ENCODE peak calls at places on chromosomes 4 and X, in five cellular contexts. W is Karpas-422; H is GM06990; E is naive thymus-derived CD4-positive, alpha-beta T cell; L is foreskin fibroblast. B is an unnamed sample.

GRCh38 chrX:34612036-34612435 is 45.0 kb downstream of the TMEM47 start:
- DNase-seq in W (no peak), H (no peak), E (no peak), L (no peak), B (no peak)

GRCh38 chr4:17068396-17068795 is 170.0 kb upstream of the LDB2 start:
- DNase-seq in W (no peak), H (no peak), E (no peak), L (peak), B (no peak)

GRCh38 chrX:10579018-10579752 is 41.2 kb downstream of the MID1 start:
- DNase-seq in W (no peak), H (no peak), E (no peak), L (peak), B (no peak)

GRCh38 chr4:12186526-12186925 is 757.8 kb upstream of the HS3ST1 start:
- DNase-seq in W (no peak), H (no peak), E (no peak), L (no peak), B (no peak)

GRCh38 chrX:15158736-15159406 is 111.0 kb downstream of the ASB9 start:
- DNase-seq in W (no peak), H (peak), E (no peak), L (no peak), B (peak)

GRCh38 chrX:131854586-131854985 is 168.5 kb upstream of the STK26 start:
- DNase-seq in W (no peak), H (no peak), E (no peak), L (no peak), B (no peak)

GRCh38 chr4:28490669-28491068 is 1630.0 kb downstream of the STIM2 start:
- DNase-seq in W (no peak), H (no peak), E (no peak), L (no peak), B (no peak)

GRCh38 chr4:110289601-110290100 is 91.2 kb upstream of the ELOVL6 start:
- DNase-seq in W (no peak), H (no peak), E (no peak), L (no peak), B (no peak)

GRCh38 chr4:113844369-113844768 is 82.8 kb upstream of the CAMK2D start:
- DNase-seq in W (no peak), H (no peak), E (no peak), L (no peak), B (no peak)

GRCh38 chr4:24753519-24753918 is 41.9 kb upstream of the SOD3 start:
- DNase-seq in W (no peak), H (no peak), E (no peak), L (no peak), B (no peak)

GRCh38 chrX:47091149-47091775 is 13.0 kb downstream of the RGN start:
- DNase-seq in W (no peak), H (no peak), E (no peak), L (peak), B (no peak)

GRCh38 chr4:159382875-159383568 is 280.1 kb downstream of the RAPGEF2 start:
- DNase-seq in W (no peak), H (no peak), E (no peak), L (no peak), B (peak)

GRCh38 chr4:119697887-119698393 is 69.3 kb upstream of the PDE5A start:
- DNase-seq in W (no peak), H (no peak), E (no peak), L (no peak), B (no peak)

GRCh38 chr4:10983885-10984284 is 299.3 kb upstream of the CLNK start:
- DNase-seq in W (no peak), H (no peak), E (no peak), L (no peak), B (no peak)

GRCh38 chr4:54368861-54369260 is 139.8 kb downstream of the PDGFRA start:
- DNase-seq in W (no peak), H (no peak), E (no peak), L (no peak), B (no peak)

GRCh38 chr4:150126880-150127236 is 48.6 kb downstream of the DCLK2 start:
- DNase-seq in W (no peak), H (peak), E (no peak), L (peak), B (no peak)

GRCh38 chr4:176186067-176186466 is 9.3 kb downstream of the SPATA4 start:
- DNase-seq in W (no peak), H (no peak), E (no peak), L (no peak), B (no peak)

GRCh38 chr4:52586069-52586468 is 73.0 kb downstream of the USP46 start:
- DNase-seq in W (no peak), H (no peak), E (no peak), L (no peak), B (no peak)

GRCh38 chr4:173411106-173411703 is 12.3 kb upstream of the SCRG1 start:
- DNase-seq in W (no peak), H (no peak), E (no peak), L (no peak), B (no peak)

GRCh38 chr4:55396305-55397023 is 707 bp downstream of the TMEM165 start:
- DNase-seq in W (peak), H (peak), E (peak), L (no peak), B (no peak)

GRCh38 chr4:158172558-158173258 is at the start of gene GASK1B:
- DNase-seq in W (peak), H (no peak), E (no peak), L (peak), B (peak)

GRCh38 chrX:120136128-120136527 is 20.4 kb upstream of the RHOXF1 start:
- DNase-seq in W (no peak), H (no peak), E (no peak), L (no peak), B (no peak)

GRCh38 chr4:6087669-6088068 is 69.4 kb upstream of the C4orf50 start:
- DNase-seq in W (peak), H (no peak), E (no peak), L (no peak), B (no peak)

GRCh38 chr4:2482693-2483092 is 13.8 kb downstream of the RNF4 start:
- DNase-seq in W (peak), H (peak), E (no peak), L (peak), B (no peak)

GRCh38 chr4:126603851-126604250 is 1028.9 kb upstream of the INTU start:
- DNase-seq in W (no peak), H (no peak), E (no peak), L (no peak), B (no peak)

GRCh38 chr4:39037491-39037825 is 5.2 kb upstream of the TMEM156 start:
- DNase-seq in W (no peak), H (no peak), E (no peak), L (no peak), B (no peak)

GRCh38 chr4:110982486-110982885 is 359.6 kb upstream of the PITX2 start:
- DNase-seq in W (no peak), H (no peak), E (no peak), L (no peak), B (no peak)

GRCh38 chrX:55715847-55716246 is 1.7 kb upstream of the RRAGB start:
- DNase-seq in W (peak), H (peak), E (no peak), L (no peak), B (no peak)

GRCh38 chrX:40011483-40012038 is 86.2 kb downstream of the BCOR start:
- DNase-seq in W (no peak), H (no peak), E (no peak), L (no peak), B (no peak)

GRCh38 chr4:48372272-48372671 is 30.9 kb downstream of the SLAIN2 start:
- DNase-seq in W (no peak), H (no peak), E (no peak), L (no peak), B (no peak)

GRCh38 chr4:176575141-176575731 is 217.5 kb downstream of the VEGFC start:
- DNase-seq in W (no peak), H (no peak), E (no peak), L (no peak), B (no peak)

GRCh38 chr4:28792917-28793597 is 1927.1 kb upstream of the PCDH7 start:
- DNase-seq in W (no peak), H (no peak), E (no peak), L (no peak), B (no peak)

GRCh38 chr4:142402156-142402555 is 443.9 kb downstream of the INPP4B start:
- DNase-seq in W (no peak), H (no peak), E (no peak), L (no peak), B (no peak)

GRCh38 chr4:43296946-43297528 is 404.5 kb downstream of the GRXCR1 start:
- DNase-seq in W (no peak), H (no peak), E (no peak), L (no peak), B (no peak)

GRCh38 chrX:17438221-17438620 is 63.2 kb downstream of the NHS start:
- DNase-seq in W (no peak), H (no peak), E (no peak), L (no peak), B (no peak)

GRCh38 chrX:49208399-49208798 is 8.4 kb upstream of the SYP start:
- DNase-seq in W (no peak), H (no peak), E (no peak), L (no peak), B (no peak)

GRCh38 chr4:22019676-22020075 is 71.1 kb upstream of the KCNIP4 start:
- DNase-seq in W (no peak), H (no peak), E (no peak), L (no peak), B (no peak)

GRCh38 chrX:55593296-55593695 is 29.9 kb upstream of the FOXR2 start:
- DNase-seq in W (no peak), H (no peak), E (no peak), L (no peak), B (no peak)

GRCh38 chr4:76748649-76749048 is 149.3 kb downstream of the SOWAHB start:
- DNase-seq in W (peak), H (no peak), E (no peak), L (no peak), B (peak)

GRCh38 chr4:112277220-112277619 is 8.5 kb downstream of the TIFA start:
- DNase-seq in W (no peak), H (no peak), E (no peak), L (no peak), B (no peak)

GRCh38 chr4:112276113-112276512 is 9.6 kb downstream of the TIFA start:
- DNase-seq in W (no peak), H (no peak), E (no peak), L (no peak), B (no peak)

GRCh38 chr4:112279025-112279881 is 6.5 kb downstream of the TIFA start:
- DNase-seq in W (peak), H (peak), E (no peak), L (no peak), B (no peak)

GRCh38 chr4:112279882-112280315 is 5.8 kb downstream of the TIFA start:
- DNase-seq in W (no peak), H (no peak), E (no peak), L (no peak), B (no peak)

GRCh38 chr4:112277705-112278448 is 7.8 kb downstream of the TIFA start:
- DNase-seq in W (no peak), H (no peak), E (no peak), L (no peak), B (no peak)
- H3K4me3 ChIP-seq in W (no peak), H (peak), E (no peak), L (no peak), B (no peak)

GRCh38 chr4:85152490-85152889 is 186.0 kb upstream of the WDFY3 start:
- DNase-seq in W (no peak), H (no peak), E (no peak), L (no peak), B (no peak)

GRCh38 chr4:85151349-85151748 is 184.9 kb upstream of the WDFY3 start:
- DNase-seq in W (no peak), H (no peak), E (no peak), L (no peak), B (no peak)

GRCh38 chr4:85151786-85152185 is 185.3 kb upstream of the WDFY3 start:
- DNase-seq in W (no peak), H (no peak), E (no peak), L (no peak), B (no peak)

GRCh38 chr4:85149656-85150055 is 183.2 kb upstream of the WDFY3 start:
- DNase-seq in W (no peak), H (no peak), E (no peak), L (no peak), B (no peak)

GRCh38 chr4:85147481-85148076 is 181.1 kb upstream of the WDFY3 start:
- DNase-seq in W (peak), H (peak), E (no peak), L (peak), B (peak)
- H3K4me3 ChIP-seq in W (no peak), H (no peak), E (no peak), L (no peak), B (no peak)

DNA sequence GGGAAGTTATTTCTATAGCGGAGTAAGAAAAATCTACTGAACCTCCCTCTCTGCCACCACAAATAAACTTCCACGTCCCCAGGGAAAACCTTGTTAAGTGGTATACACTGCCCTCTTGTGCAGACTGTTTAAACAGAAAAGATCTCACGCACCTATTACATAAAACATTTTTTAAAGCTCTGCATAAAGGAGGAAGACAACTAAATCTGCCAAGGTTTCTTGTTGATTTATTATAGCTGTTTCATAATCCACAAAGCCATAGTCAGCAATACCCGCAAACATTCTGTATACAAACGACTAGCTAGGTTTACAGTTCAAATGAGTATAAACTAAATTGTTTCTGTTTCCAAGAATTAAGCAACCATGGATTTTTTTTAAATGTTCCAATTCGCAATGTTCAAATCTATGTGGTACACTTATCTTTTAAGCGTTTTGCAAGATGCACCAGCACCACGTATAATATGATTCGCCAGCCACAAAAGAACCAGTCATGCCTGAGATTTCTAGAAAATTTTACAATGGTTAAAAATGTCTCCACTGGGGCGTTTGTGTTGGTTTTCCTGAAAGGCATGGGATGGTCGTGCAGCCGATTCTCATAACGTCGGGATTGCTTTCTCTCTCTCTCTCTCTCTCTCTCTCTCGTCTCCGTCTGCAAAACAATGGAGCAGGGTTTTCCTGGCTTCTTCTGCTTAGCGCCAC is 164.6 kb downstream of the PRKX start:
- DNase-seq in W (no peak), H (no peak), E (no peak), L (peak), B (no peak)
- H3K4me3 ChIP-seq in W (no peak), H (no peak), E (no peak), L (peak), B (no peak)

GRCh38 chr4:102829803-102830202 is 2.5 kb upstream of the UBE2D3 start:
- DNase-seq in W (no peak), H (no peak), E (no peak), L (no peak), B (no peak)
- H3K4me3 ChIP-seq in W (no peak), H (no peak), E (no peak), L (no peak), B (no peak)

GRCh38 chrX:23334536-23334870 is at the start of gene PTCHD1:
- DNase-seq in W (no peak), H (no peak), E (no peak), L (no peak), B (no peak)
- H3K4me3 ChIP-seq in W (no peak), H (no peak), E (no peak), L (no peak), B (peak)

GRCh38 chrX:136725446-136726104 is 55.2 kb downstream of the ARHGEF6 start:
- DNase-seq in W (no peak), H (no peak), E (no peak), L (peak), B (no peak)
- H3K4me3 ChIP-seq in W (no peak), H (no peak), E (no peak), L (no peak), B (no peak)